ENCODE peak calls at places on chromosome 14, in five cellular contexts. S, A, Y, E and F are unnamed samples.

GRCh38 chr14:82080319-82080718 is 546.7 kb upstream of the SEL1L start:
- DNase-seq in Y (no peak), S (no peak), E (no peak), A (no peak), F (no peak)

GRCh38 chr14:68111733-68112270 is 292.2 kb downstream of the RAD51B start:
- DNase-seq in S (no peak), A (no peak), E (no peak), Y (no peak), F (no peak)

GRCh38 chr14:103518416-103519042 is 4.1 kb downstream of the CKB start:
- DNase-seq in E (peak; percentile 76), Y (no peak), A (peak; percentile 81), S (peak; percentile 82), F (peak; percentile 91)

GRCh38 chr14:36941783-36942521 is 230.5 kb downstream of the SLC25A21 start:
- DNase-seq in S (peak; percentile 85), E (peak; percentile 28), Y (peak; percentile 60), A (peak; percentile 77), F (peak; percentile 77)

GRCh38 chr14:37122288-37122687 is 50.1 kb downstream of the SLC25A21 start:
- DNase-seq in Y (peak; percentile 12), E (no peak), A (no peak), S (no peak), F (no peak)

GRCh38 chr14:72782817-72783216 is 111.1 kb downstream of the DPF3 start:
- DNase-seq in A (no peak), Y (no peak), S (no peak), E (no peak), F (no peak)

GRCh38 chr14:88630565-88630964 is 67.7 kb downstream of the ZC3H14 start:
- DNase-seq in E (no peak), A (no peak), S (no peak), Y (no peak), F (no peak)

GRCh38 chr14:90177537-90178189 is 78.7 kb upstream of the PSMC1 start:
- DNase-seq in E (no peak), S (no peak), A (no peak), Y (no peak), F (no peak)

GRCh38 chr14:101480022-101480746 is 81.1 kb upstream of the DIO3 start:
- DNase-seq in S (peak; percentile 10), E (peak; percentile 10), A (peak; percentile 15), Y (no peak), F (peak; percentile 41)

GRCh38 chr14:73795974-73796373 is 55.7 kb upstream of the PTGR2 start:
- DNase-seq in S (peak; percentile 90), E (no peak), Y (peak; percentile 77), A (peak; percentile 63), F (peak; percentile 14)

GRCh38 chr14:37172024-37172869 is at the start of gene SLC25A21:
- DNase-seq in Y (peak; percentile 71), S (peak; percentile 74), A (peak; percentile 77), E (peak; percentile 69), F (peak; percentile 77)

GRCh38 chr14:90573385-90574105 is 176.7 kb downstream of the CALM1 start:
- DNase-seq in Y (no peak), S (no peak), A (no peak), E (no peak), F (no peak)

DNA sequence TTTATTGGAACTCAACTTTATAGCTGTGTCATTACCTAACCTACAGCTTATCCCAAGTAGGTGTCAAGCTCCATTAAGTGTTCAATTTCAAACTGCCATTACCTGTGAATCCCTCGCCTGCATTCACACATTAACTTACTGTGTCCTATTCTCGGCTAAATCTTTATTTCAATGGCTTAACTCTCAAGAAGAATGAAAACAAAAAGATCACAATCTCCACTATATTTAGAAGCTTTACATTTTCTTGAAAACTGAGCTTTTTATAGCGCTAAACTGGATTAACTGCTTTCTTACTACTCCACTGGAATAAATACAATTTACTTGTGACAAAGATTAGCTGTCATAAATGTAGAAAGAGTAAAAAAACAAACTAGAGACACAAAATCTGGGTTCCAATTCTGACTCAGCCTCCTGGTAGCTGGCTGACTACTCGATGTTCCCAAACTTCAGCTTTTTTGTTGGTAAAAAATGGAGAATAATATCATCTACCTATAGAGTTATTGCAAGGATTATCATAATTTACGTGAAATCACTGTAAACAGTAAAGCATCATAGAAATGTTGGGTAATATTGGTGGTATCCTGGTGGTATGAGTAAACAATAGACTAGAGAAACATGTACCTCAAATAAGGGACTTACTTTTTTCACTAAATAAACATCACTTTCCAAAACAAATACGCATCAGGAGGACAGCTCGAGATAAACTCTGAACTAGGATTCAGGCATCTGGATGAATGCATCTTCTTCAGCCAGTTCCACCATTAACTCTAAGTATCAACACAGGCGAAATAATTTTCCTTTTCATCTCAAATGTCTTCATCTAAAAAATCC is 1.7 kb downstream of the RALGAPA1 start:
- DNase-seq in S (no peak), Y (no peak), A (no peak), E (no peak), F (no peak)
- H3K4me1 ChIP-seq in S (no peaks in the 10 kb centered on the region), Y (peaks cover 8% of the 10 kb centered on the region), A (peaks cover 46% of the 10 kb centered on the region), E (peaks cover 7% of the 10 kb centered on the region), F (peaks cover 28% of the 10 kb centered on the region)

GRCh38 chr14:28651148-28651547 is 115.4 kb upstream of the FOXG1 start:
- DNase-seq in S (no peak), Y (no peak), E (no peak), A (no peak), F (no peak)
- TF ChIP-seq POLR2A in S (no peak), Y (no peak), E (no peak), A (no peak), F (no peak)

GRCh38 chr14:95523051-95523817 is 6.8 kb upstream of the SYNE3 start:
- DNase-seq in Y (no peak), A (no peak), S (peak; percentile 45), E (no peak), F (no peak)
- H3K4me1 ChIP-seq in Y (peaks cover 31% of the 10 kb centered on the region), A (peaks cover 87% of the 10 kb centered on the region), S (peaks cover 5% of the 10 kb centered on the region), E (no peaks in the 10 kb centered on the region), F (peaks cover 96% of the 10 kb centered on the region)

DNA sequence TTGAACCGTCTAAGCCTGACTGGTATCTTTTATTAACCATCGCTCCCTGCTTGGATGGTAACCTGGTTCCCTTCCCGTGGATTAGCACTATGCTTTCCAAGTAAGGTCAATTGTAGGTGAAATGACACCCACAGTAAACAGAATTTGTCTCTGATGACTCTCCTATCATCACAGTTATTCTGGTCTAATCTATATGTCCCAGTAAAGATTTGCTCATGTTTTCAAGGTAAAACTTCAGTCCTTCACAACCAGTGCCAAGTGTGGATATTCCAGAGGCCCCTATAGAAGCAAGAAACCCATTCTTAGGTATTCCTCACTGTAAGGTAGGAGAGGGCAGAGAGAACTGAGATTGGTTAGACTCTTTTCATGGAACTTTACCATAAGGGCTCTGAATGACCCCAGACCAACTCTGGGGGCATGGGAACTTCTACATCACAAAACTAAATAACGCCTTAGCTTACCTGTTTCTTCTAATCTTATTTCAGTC is 9.9 kb upstream of the HAUS4 start:
- DNase-seq in A (no peak), S (no peak), Y (no peak), E (no peak), F (no peak)
- TF ChIP-seq POLR2A in A (no peak), S (no peak), Y (no peak), E (no peak), F (no peak)

GRCh38 chr14:21103165-21103709 is 2.4 kb downstream of the TMEM253 start:
- DNase-seq in Y (no peak), E (no peak), A (no peak), S (no peak), F (no peak)

GRCh38 chr14:21105095-21105494 is 4.2 kb downstream of the TMEM253 start:
- DNase-seq in E (no peak), Y (no peak), A (no peak), S (no peak), F (no peak)

GRCh38 chr14:21104448-21105060 is 3.7 kb downstream of the TMEM253 start:
- DNase-seq in A (peak; percentile 83), S (peak; percentile 90), E (peak; percentile 77), Y (peak; percentile 72), F (peak; percentile 93)

GRCh38 chr14:21102472-21103164 is 1.8 kb downstream of the TMEM253 start:
- DNase-seq in E (no peak), S (no peak), A (no peak), Y (no peak), F (no peak)

GRCh38 chr14:21103710-21104447 is 3.0 kb downstream of the TMEM253 start:
- DNase-seq in E (peak; percentile 97), Y (peak; percentile 90), A (peak; percentile 96), S (peak; percentile 98), F (peak; percentile 99)
- H3K4me1 ChIP-seq in E (peaks cover 6% of the 10 kb centered on the region), Y (peaks cover 56% of the 10 kb centered on the region), A (peaks cover 69% of the 10 kb centered on the region), S (no peaks in the 10 kb centered on the region), F (peaks cover 34% of the 10 kb centered on the region)

GRCh38 chr14:64947710-64948611 is 5.4 kb upstream of the GPX2 start:
- DNase-seq in A (no peak), E (no peak), Y (no peak), S (peak; percentile 64), F (peak; percentile 51)
- TF ChIP-seq POLR2A in A (no peak), E (no peak), Y (no peak), S (no peak), F (no peak)

GRCh38 chr14:70664698-70665447 is 23.2 kb downstream of the TTC9 start:
- DNase-seq in Y (no peak), E (no peak), A (peak; percentile 51), S (no peak), F (no peak)
- H3K4me1 ChIP-seq in Y (peaks cover 37% of the 10 kb centered on the region), E (no peaks in the 10 kb centered on the region), A (peaks cover 39% of the 10 kb centered on the region), S (peaks cover 14% of the 10 kb centered on the region), F (peaks cover 96% of the 10 kb centered on the region)

DNA sequence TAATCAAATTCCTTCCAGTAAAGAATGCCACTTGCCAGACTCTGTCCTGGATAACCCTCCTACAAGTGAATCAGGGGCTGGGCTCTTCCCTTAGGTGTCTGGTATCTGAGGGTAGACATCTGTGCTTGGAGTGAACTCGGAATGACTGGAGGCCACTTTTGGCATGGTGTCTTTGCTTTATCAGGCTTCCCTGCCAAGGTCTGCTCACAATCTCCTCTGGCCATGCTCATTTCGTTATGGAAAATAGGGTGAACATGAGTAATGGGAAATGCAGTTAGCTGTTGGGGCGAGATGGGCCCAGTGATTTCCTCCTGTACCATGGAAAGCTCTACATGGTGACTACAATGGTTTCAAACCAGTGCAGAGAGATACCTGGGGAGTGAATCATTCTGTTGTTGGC is 212.9 kb downstream of the NRXN3 start:
- DNase-seq in Y (no peak), E (no peak), S (no peak), A (no peak), F (no peak)
- TF ChIP-seq POLR2A in Y (no peak), E (no peak), S (no peak), A (no peak), F (no peak)